ENCODE peak calls at places on chromosomes 4 and X, in ten cellular contexts. O, D, A, C, Z, L, E, P, S and G are unnamed samples.

GRCh38 chr4:113707013-113707412 is 54.5 kb downstream of the CAMK2D start:
- DNase-seq in C (no peak), Z (no peak), L (no peak), D (peak; percentile 38), A (peak; percentile 71), O (no peak), E (no peak), P (no peak), S (no peak), G (peak; percentile 53)

GRCh38 chr4:48360966-48361470 is 19.7 kb downstream of the SLAIN2 start:
- DNase-seq in Z (no peak), E (no peak), P (no peak), L (no peak), D (peak; percentile 11), A (peak; percentile 33), C (no peak), O (no peak), S (no peak), G (peak; percentile 62)

GRCh38 chr4:125433453-125433852 is 118.7 kb downstream of the FAT4 start:
- DNase-seq in P (no peak), L (no peak), E (no peak), O (no peak), Z (no peak), A (peak; percentile 92), S (no peak), C (no peak), D (peak; percentile 57), G (peak; percentile 85)

GRCh38 chr4:40912455-40913055 is 162.8 kb downstream of the NSUN7 start:
- DNase-seq in L (no peak), D (no peak), A (no peak), S (no peak), P (no peak), E (no peak), C (no peak), O (no peak), Z (no peak), G (peak; percentile 65)

GRCh38 chr4:8340721-8341680 is 71.4 kb downstream of the HTRA3 start:
- DNase-seq in P (peak; percentile 83), E (no peak), O (no peak), L (peak; percentile 81), D (peak; percentile 21), C (no peak), A (peak; percentile 66), S (peak; percentile 68), Z (peak; percentile 50), G (peak; percentile 45)

GRCh38 chr4:184664445-184665210 is 15.1 kb downstream of the PRIMPOL start:
- DNase-seq in A (no peak), L (no peak), O (peak; percentile 32), D (peak; percentile 44), Z (no peak), S (no peak), C (no peak), P (no peak), E (no peak), G (peak; percentile 19)

GRCh38 chrX:319579-320125 is 1.1 kb upstream of the GTPBP6 start:
- DNase-seq in C (no peak), Z (peak; percentile 69), A (no peak), P (peak; percentile 89), O (no peak), E (no peak), D (no peak), S (no peak), L (no peak), G (no peak)

GRCh38 chr4:73450398-73451004 is 14.5 kb downstream of the AFP start:
- DNase-seq in O (no peak), S (no peak), P (no peak), D (peak; percentile 83), L (peak; percentile 21), A (peak; percentile 96), C (peak; percentile 34), E (peak; percentile 6), Z (no peak), G (peak; percentile 90)

GRCh38 chr4:181517521-181517920 is 725.7 kb upstream of the TENM3 start:
- DNase-seq in L (no peak), A (no peak), S (no peak), P (no peak), O (no peak), E (no peak), Z (no peak), C (no peak), D (peak; percentile 15), G (peak; percentile 33)

GRCh38 chr4:87524456-87524855 is 4.7 kb downstream of the SPARCL1 start:
- DNase-seq in Z (no peak), E (no peak), O (no peak), L (no peak), A (peak; percentile 67), C (no peak), D (no peak), P (no peak), S (no peak), G (no peak)

GRCh38 chr4:173404296-173404865 is 5.5 kb upstream of the SCRG1 start:
- DNase-seq in Z (no peak), S (no peak), D (no peak), O (no peak), P (no peak), C (no peak), E (no peak), A (no peak), L (no peak), G (no peak)

GRCh38 chr4:16176621-16177020 is 49.6 kb downstream of the TAPT1 start:
- DNase-seq in Z (no peak), S (no peak), D (no peak), P (no peak), O (no peak), A (no peak), E (no peak), L (no peak), C (no peak), G (no peak)

GRCh38 chrX:45850775-45851433 is 650.2 kb upstream of the DIPK2B start:
- DNase-seq in O (peak; percentile 17), L (peak; percentile 17), C (no peak), D (peak; percentile 44), E (no peak), A (peak; percentile 34), Z (peak; percentile 42), P (peak; percentile 71), S (no peak), G (peak; percentile 39)

GRCh38 chr4:827209-828081 is 1.5 kb upstream of the CPLX1 start:
- DNase-seq in S (no peak), O (no peak), D (no peak), A (no peak), C (no peak), P (peak; percentile 62), Z (peak; percentile 18), E (no peak), L (peak; percentile 11), G (no peak)

DNA sequence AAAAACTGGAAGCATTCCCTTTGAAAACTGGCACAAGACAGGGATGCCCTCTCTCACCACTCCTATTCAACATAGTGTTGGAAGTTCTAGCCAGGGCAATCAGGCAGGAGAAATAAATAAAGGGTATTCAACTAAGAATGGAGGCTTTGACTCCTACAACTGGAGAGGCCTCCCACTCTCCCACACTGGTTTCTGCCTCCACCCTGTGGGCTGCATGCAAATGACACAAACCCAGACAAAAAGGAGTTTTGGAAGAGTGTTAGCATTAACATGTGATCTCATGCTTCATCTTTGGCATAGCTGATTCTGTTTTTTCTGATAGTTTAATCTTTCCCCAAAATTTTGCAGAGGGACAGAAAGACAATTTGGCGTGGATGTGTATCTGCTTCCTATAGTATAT is 80.8 kb upstream of the IQCM start:
- DNase-seq in A (peak; percentile 66), O (peak; percentile 26), L (no peak), Z (peak; percentile 31), C (no peak), E (no peak), D (peak; percentile 72), S (no peak), P (no peak), G (peak; percentile 62)
- TF ChIP-seq CTCF in A (peak; percentile 84), O (peak; percentile 52), L (no peak), Z (no peak), C (peak; percentile 74), E (no peak), D (peak; percentile 85), S (no peak), P (no peak), G (peak; percentile 93)

DNA sequence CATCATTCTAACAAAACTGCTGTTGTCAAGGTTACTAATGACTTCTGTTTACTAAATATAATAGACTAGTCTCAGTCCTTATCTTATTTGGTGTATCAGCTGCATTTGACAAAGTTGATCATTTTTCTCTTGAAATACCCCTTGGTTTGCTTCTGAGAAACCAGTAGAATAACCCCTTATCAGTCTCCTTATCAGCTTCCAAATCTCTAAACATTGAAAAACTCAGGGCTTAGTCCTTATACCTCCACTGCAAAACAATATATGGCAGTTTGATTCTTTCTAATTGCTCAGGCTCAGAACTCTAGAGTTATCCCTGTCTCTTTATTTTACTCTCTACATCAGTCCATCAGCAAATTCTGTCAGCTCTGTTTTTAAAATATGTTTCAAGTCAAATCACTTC is 87.2 kb upstream of the NPNT start:
- DNase-seq in O (no peak), L (no peak), Z (no peak), E (no peak), S (no peak), D (no peak), C (no peak), P (no peak), A (no peak), G (no peak)
- H3K4me3 ChIP-seq in O (no peak overlapping the region), L (peak overlapping the region; percentile 47), Z (no peak overlapping the region), E (peak overlapping the region; percentile 70), S (no peak overlapping the region), D (peak overlapping the region; percentile 44), C (no peak overlapping the region), P (no peak overlapping the region), A (no peak overlapping the region), G (no peak overlapping the region)

DNA sequence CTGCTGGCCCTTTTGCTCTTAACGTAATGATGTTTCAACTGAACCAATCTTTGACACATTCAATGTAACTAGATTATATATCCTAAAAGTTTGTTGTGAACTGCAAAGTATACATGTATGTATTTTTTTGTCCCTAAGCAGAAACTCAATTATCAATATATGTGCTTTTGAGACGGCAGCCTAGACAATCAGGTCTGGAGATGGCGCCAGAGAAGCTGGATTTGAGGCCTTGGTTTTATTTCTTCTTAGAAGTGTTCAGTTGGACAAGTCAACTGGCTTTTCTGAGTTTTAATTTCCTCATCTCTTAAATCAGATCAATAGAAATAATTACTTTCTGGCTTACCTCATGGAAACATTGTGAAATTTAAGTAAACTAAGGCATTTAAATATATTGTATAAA is 62.5 kb downstream of the DCAF8L1 start:
- DNase-seq in C (no peak), S (no peak), O (peak; percentile 3), L (no peak), Z (peak; percentile 20), E (no peak), A (peak; percentile 2), P (no peak), D (peak; percentile 55), G (no peak)
- TF ChIP-seq CTCF in C (peak; percentile 25), S (no peak), O (peak; percentile 27), L (no peak), Z (peak; percentile 18), E (no peak), A (peak; percentile 5), P (no peak), D (peak; percentile 39), G (no peak)

DNA sequence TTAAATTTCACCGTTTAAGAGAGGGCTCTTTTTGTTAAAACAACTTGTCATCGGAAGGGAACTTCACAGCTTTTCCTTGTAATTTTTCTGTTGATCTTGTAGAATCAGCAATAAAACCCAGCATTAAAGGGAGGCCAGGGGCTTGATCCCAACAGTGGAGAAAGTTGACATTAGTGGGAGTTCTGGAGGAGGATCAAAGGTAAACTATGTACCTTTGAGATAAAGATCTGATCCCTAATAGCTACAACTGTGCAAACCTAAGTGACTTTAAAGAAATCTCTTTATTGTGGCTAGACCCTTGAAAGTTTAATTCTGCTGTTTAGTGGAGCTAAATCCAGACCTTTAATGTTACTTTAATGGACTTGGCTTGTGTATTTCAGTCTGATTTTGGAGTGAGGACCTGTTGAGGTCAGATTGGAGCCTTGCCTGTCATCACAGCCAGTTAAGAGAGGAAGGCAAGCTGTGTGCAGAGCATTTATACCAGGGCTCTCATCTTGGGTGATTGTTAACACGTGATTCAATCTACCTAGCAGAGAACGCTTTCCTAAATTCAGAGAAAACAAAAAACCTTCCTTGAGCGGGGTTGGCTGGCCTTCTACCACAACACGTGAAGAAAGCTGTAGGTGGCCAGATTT is 1.7 kb downstream of the DOCK11 start:
- DNase-seq in O (no peak), Z (no peak), E (no peak), L (no peak), P (no peak), A (no peak), C (no peak), D (no peak), S (no peak), G (no peak)
- H3K4me3 ChIP-seq in O (peak overlapping the region; percentile 74), Z (no peak overlapping the region), E (peak overlapping the region; percentile 85), L (peak overlapping the region; percentile 69), P (peak overlapping the region; percentile 68), A (peak overlapping the region; percentile 84), C (no peak overlapping the region), D (peak overlapping the region; percentile 74), S (no peak overlapping the region), G (peak overlapping the region; percentile 75)